ENCODE peak calls at places on chromosomes 2 and 18, in eight cellular contexts. B is RWPE1; J is RWPE2; G is GM23338; E is body of pancreas; H is cardiac muscle cell; Y is CD8-positive, alpha-beta memory T cell; Z is colonic mucosa. L is an unnamed sample.

GRCh38 chr2:69237070-69237670 is 149.9 kb downstream of the GFPT1 start:
- DNase-seq in B (no peak), J (no peak), G (no peak), E (no peak), H (no peak), Y (no peak), Z (no peak), L (no peak)

GRCh38 chr18:66993492-66993891 is 389.6 kb upstream of the CDH19 start:
- DNase-seq in B (peak; percentile 0), J (no peak), G (peak; percentile 46), E (peak; percentile 10), H (no peak), Y (no peak), Z (no peak), L (no peak)

GRCh38 chr2:224369028-224369632 is 32.8 kb downstream of the FAM124B start:
- DNase-seq in B (peak; percentile 30), J (no peak), G (peak; percentile 89), E (no peak), H (peak; percentile 72), Y (no peak), Z (no peak), L (peak; percentile 48)

GRCh38 chr18:79488311-79489047 is 92.7 kb downstream of the NFATC1 start:
- DNase-seq in B (no peak), J (peak; percentile 38), G (no peak), E (no peak), H (no peak), Y (no peak), Z (no peak), L (no peak)

GRCh38 chr2:27251786-27252185 is 11.1 kb downstream of the SLC30A3 start:
- DNase-seq in B (no peak), J (no peak), G (no peak), E (no peak), H (no peak), Y (no peak), Z (no peak), L (no peak)

GRCh38 chr2:207970825-207971142 is 54.5 kb downstream of the PLEKHM3 start:
- DNase-seq in B (no peak), J (no peak), G (no peak), E (no peak), H (no peak), Y (no peak), Z (no peak), L (peak; percentile 25)

GRCh38 chr2:227745594-227745993 is at the start of gene SCYGR8:
- DNase-seq in B (no peak), J (no peak), G (no peak), E (no peak), H (no peak), Y (no peak), Z (no peak), L (no peak)

GRCh38 chr2:237280235-237280634 is 133.7 kb downstream of the COL6A3 start:
- DNase-seq in B (peak; percentile 33), J (no peak), G (no peak), E (no peak), H (no peak), Y (no peak), Z (no peak), L (no peak)

GRCh38 chr2:163173591-163173990 is 335.0 kb upstream of the KCNH7 start:
- DNase-seq in B (no peak), J (no peak), G (no peak), E (no peak), H (no peak), Y (no peak), Z (no peak), L (no peak)
- H3K27ac ChIP-seq in B (no peak overlapping the region), J (no peak overlapping the region), G (no peak overlapping the region), E (no peak overlapping the region), H (no peak overlapping the region), Y (no peak overlapping the region), Z (no peak overlapping the region), L (no peak overlapping the region)

GRCh38 chr2:127530245-127531132 is 4.2 kb upstream of the IWS1 start:
- DNase-seq in B (peak; percentile 41), J (no peak), G (peak; percentile 15), E (no peak), H (no peak), Y (no peak), Z (no peak), L (peak; percentile 93)
- H3K27ac ChIP-seq in B (no peak overlapping the region), J (no peak overlapping the region), G (no peak overlapping the region), E (no peak overlapping the region), H (no peak overlapping the region), Y (no peak overlapping the region), Z (peak overlapping the region; percentile 16), L (peak overlapping the region; percentile 81)

GRCh38 chr2:113252047-113252582 is 26.6 kb downstream of the PAX8 start:
- DNase-seq in B (no peak), J (no peak), G (no peak), E (no peak), H (no peak), Y (no peak), Z (no peak), L (no peak)
- H3K27ac ChIP-seq in B (no peak overlapping the region), J (no peak overlapping the region), G (no peak overlapping the region), E (no peak overlapping the region), H (no peak overlapping the region), Y (no peak overlapping the region), Z (no peak overlapping the region), L (no peak overlapping the region)

GRCh38 chr18:6747646-6748045 is 18.1 kb downstream of the ARHGAP28 start:
- DNase-seq in B (peak; percentile 34), J (no peak), G (no peak), E (peak; percentile 60), H (no peak), Y (no peak), Z (no peak), L (no peak)
- H3K27ac ChIP-seq in B (no peak overlapping the region), J (no peak overlapping the region), G (no peak overlapping the region), E (no peak overlapping the region), H (peak overlapping the region; percentile 90), Y (no peak overlapping the region), Z (no peak overlapping the region), L (no peak overlapping the region)

GRCh38 chr2:108612153-108612513 is 77.9 kb downstream of the LIMS1 start:
- DNase-seq in B (no peak), J (no peak), G (no peak), E (no peak), H (no peak), Y (no peak), Z (no peak), L (no peak)
- H3K27ac ChIP-seq in B (no peak overlapping the region), J (peak overlapping the region; percentile 84), G (no peak overlapping the region), E (no peak overlapping the region), H (peak overlapping the region; percentile 85), Y (peak overlapping the region; percentile 75), Z (peak overlapping the region; percentile 34), L (no peak overlapping the region)

DNA sequence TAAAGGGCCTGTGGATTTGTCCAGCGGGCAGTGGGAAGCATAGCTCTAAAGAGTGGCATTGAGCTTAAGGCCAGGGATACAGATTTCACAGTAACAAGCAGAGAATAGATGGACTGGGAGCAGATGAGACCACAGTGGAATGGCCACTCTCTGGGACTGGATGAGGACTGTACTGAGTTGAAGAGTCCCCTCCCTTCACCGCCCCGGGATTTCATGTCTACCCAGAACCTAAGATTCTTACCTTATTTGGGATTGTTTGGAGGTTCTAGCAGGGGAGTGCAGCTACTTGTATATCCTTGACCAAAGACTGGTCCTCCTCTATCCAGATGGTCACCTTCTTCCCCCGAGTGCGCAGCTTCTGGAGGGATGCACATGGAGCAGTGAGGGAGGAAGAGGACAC is 28.0 kb upstream of the EFEMP1 start:
- DNase-seq in B (no peak), J (no peak), G (no peak), E (no peak), H (no peak), Y (no peak), Z (no peak), L (no peak)
- H3K27ac ChIP-seq in B (no peak overlapping the region), J (no peak overlapping the region), G (no peak overlapping the region), E (no peak overlapping the region), H (no peak overlapping the region), Y (no peak overlapping the region), Z (no peak overlapping the region), L (no peak overlapping the region)

DNA sequence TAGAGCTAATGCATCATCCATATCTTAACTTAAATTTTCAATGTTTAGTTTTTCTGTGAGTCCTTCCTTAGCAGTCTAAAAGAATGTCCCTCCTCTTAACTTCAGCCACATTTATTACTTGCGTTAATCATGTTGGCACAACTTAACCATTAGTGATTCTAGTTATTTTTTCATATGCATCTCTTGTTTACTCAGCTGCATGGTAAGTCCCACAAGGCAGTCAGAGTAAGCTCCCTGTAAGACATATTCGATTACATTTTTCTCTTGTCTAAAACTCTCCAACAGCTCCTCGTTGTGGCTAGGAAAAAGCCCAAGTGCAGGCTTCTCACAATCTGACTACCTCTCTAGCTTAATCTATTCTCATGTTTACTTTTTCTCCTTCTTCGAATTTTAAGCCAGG is 2045.3 kb upstream of the PIK3C3 start:
- DNase-seq in B (no peak), J (no peak), G (no peak), E (no peak), H (no peak), Y (no peak), Z (no peak), L (no peak)
- H3K27ac ChIP-seq in B (no peak overlapping the region), J (no peak overlapping the region), G (no peak overlapping the region), E (no peak overlapping the region), H (no peak overlapping the region), Y (no peak overlapping the region), Z (no peak overlapping the region), L (no peak overlapping the region)

DNA sequence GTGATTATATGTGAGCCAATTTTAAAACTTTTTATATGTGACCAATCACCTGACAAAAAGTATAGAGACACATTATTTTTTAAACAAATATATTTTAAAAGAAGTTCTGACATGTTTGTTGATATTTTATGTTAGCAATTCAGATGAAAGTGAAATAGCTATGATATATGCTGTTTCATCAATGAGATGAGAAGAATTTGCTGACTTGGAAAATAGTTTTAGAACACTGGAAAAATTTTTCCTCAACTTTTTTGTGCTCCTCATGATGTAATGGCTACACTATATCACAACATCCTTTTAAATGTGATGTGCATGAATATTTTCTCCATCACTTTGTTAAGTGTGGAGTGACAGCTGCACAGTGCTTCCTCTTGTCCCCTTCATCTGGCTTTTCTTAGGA is 434.0 kb downstream of the PLCL1 start:
- DNase-seq in B (no peak), J (no peak), G (no peak), E (no peak), H (no peak), Y (no peak), Z (no peak), L (no peak)
- H3K27ac ChIP-seq in B (no peak overlapping the region), J (no peak overlapping the region), G (no peak overlapping the region), E (no peak overlapping the region), H (no peak overlapping the region), Y (no peak overlapping the region), Z (no peak overlapping the region), L (no peak overlapping the region)

DNA sequence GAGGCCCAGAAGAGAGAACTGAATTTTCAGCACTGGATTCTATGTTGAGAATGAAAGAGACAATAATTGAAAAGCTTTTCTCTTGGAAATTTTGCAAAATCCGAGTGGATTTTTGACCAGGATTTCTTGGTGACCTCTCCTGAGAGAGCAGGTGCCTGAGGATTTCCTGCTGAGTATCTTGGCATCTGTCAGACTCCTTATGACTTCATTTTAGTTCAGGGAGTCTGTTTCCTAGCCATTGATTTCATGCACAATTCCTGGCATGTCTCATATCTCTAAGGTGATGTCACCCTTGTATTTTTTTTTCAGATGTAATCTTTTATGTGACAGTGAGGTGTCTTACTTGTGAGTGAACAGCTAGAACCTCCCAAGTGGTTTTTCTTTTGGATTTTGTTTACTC is 195.9 kb downstream of the NEDD4L start:
- DNase-seq in B (no peak), J (no peak), G (no peak), E (no peak), H (no peak), Y (no peak), Z (no peak), L (no peak)
- H3K27ac ChIP-seq in B (no peak overlapping the region), J (no peak overlapping the region), G (no peak overlapping the region), E (no peak overlapping the region), H (no peak overlapping the region), Y (no peak overlapping the region), Z (no peak overlapping the region), L (no peak overlapping the region)

L was measured in small intestine.